ENCODE peak calls at places on chromosome 13, in nine cellular contexts. One of them, this sample, is unnamed.

GRCh38 chr13:97194473-97194872 is 27.7 kb upstream of the MBNL2 start:
- DNase-seq in PC-9: peak
- DNase-seq in HCEC 1CT: peak
- DNase-seq in tibial nerve: no peak
- DNase-seq in GF-D8: no peak
- DNase-seq in KBM-7: no peak
- DNase-seq in activated gamma-delta T cell treated with Interleukin-2 at 50 U/mL for 16 hours: no peak
- DNase-seq in SJCRH30: peak
- DNase-seq in kidney tubule cell: peak
- DNase-seq in this sample: peak

GRCh38 chr13:109790951-109791605 is 4.7 kb upstream of the IRS2 start:
- DNase-seq in PC-9: peak
- DNase-seq in HCEC 1CT: peak
- DNase-seq in tibial nerve: peak
- DNase-seq in GF-D8: peak
- DNase-seq in KBM-7: peak
- DNase-seq in activated gamma-delta T cell treated with Interleukin-2 at 50 U/mL for 16 hours: peak
- DNase-seq in SJCRH30: peak
- DNase-seq in kidney tubule cell: peak
- DNase-seq in this sample: peak

GRCh38 chr13:45779901-45780300 is 71.7 kb downstream of the SIAH3 start:
- DNase-seq in PC-9: no peak
- DNase-seq in HCEC 1CT: no peak
- DNase-seq in tibial nerve: no peak
- DNase-seq in GF-D8: no peak
- DNase-seq in KBM-7: no peak
- DNase-seq in activated gamma-delta T cell treated with Interleukin-2 at 50 U/mL for 16 hours: no peak
- DNase-seq in SJCRH30: no peak
- DNase-seq in kidney tubule cell: no peak
- DNase-seq in this sample: no peak

GRCh38 chr13:26213345-26213744 is 8.8 kb downstream of the RNF6 start:
- DNase-seq in PC-9: no peak
- DNase-seq in HCEC 1CT: no peak
- DNase-seq in tibial nerve: no peak
- DNase-seq in GF-D8: no peak
- DNase-seq in KBM-7: no peak
- DNase-seq in activated gamma-delta T cell treated with Interleukin-2 at 50 U/mL for 16 hours: no peak
- DNase-seq in SJCRH30: no peak
- DNase-seq in kidney tubule cell: no peak
- DNase-seq in this sample: no peak

GRCh38 chr13:112132142-112132541 is 65.2 kb downstream of the SOX1 start:
- DNase-seq in PC-9: no peak
- DNase-seq in HCEC 1CT: no peak
- DNase-seq in tibial nerve: no peak
- DNase-seq in GF-D8: no peak
- DNase-seq in KBM-7: no peak
- DNase-seq in activated gamma-delta T cell treated with Interleukin-2 at 50 U/mL for 16 hours: no peak
- DNase-seq in SJCRH30: no peak
- DNase-seq in kidney tubule cell: no peak
- DNase-seq in this sample: no peak

GRCh38 chr13:86960876-86961275 is 710.3 kb upstream of the SLITRK5 start:
- DNase-seq in PC-9: no peak
- DNase-seq in HCEC 1CT: peak
- DNase-seq in tibial nerve: no peak
- DNase-seq in GF-D8: no peak
- DNase-seq in KBM-7: no peak
- DNase-seq in activated gamma-delta T cell treated with Interleukin-2 at 50 U/mL for 16 hours: no peak
- DNase-seq in SJCRH30: no peak
- DNase-seq in kidney tubule cell: no peak
- DNase-seq in this sample: no peak

GRCh38 chr13:78137404-78138142 is 218.9 kb upstream of the EDNRB start:
- DNase-seq in PC-9: peak
- DNase-seq in HCEC 1CT: peak
- DNase-seq in tibial nerve: peak
- DNase-seq in GF-D8: peak
- DNase-seq in KBM-7: peak
- DNase-seq in activated gamma-delta T cell treated with Interleukin-2 at 50 U/mL for 16 hours: no peak
- DNase-seq in SJCRH30: peak
- DNase-seq in kidney tubule cell: peak
- DNase-seq in this sample: peak

GRCh38 chr13:74191036-74191809 is 57.0 kb upstream of the KLF12 start:
- DNase-seq in PC-9: no peak
- DNase-seq in HCEC 1CT: no peak
- DNase-seq in tibial nerve: no peak
- DNase-seq in GF-D8: no peak
- DNase-seq in KBM-7: no peak
- DNase-seq in activated gamma-delta T cell treated with Interleukin-2 at 50 U/mL for 16 hours: no peak
- DNase-seq in SJCRH30: no peak
- DNase-seq in kidney tubule cell: peak
- DNase-seq in this sample: no peak

GRCh38 chr13:112580211-112580610 is 7.7 kb downstream of the TUBGCP3 start:
- DNase-seq in PC-9: no peak
- DNase-seq in HCEC 1CT: no peak
- DNase-seq in tibial nerve: no peak
- DNase-seq in GF-D8: no peak
- DNase-seq in KBM-7: no peak
- DNase-seq in activated gamma-delta T cell treated with Interleukin-2 at 50 U/mL for 16 hours: no peak
- DNase-seq in SJCRH30: no peak
- DNase-seq in kidney tubule cell: no peak
- DNase-seq in this sample: no peak

GRCh38 chr13:51599444-51600176 is 15.3 kb downstream of the WDFY2 start:
- DNase-seq in PC-9: no peak
- DNase-seq in HCEC 1CT: no peak
- DNase-seq in tibial nerve: no peak
- DNase-seq in GF-D8: peak
- DNase-seq in KBM-7: peak
- DNase-seq in activated gamma-delta T cell treated with Interleukin-2 at 50 U/mL for 16 hours: no peak
- DNase-seq in SJCRH30: no peak
- DNase-seq in kidney tubule cell: no peak
- DNase-seq in this sample: no peak

GRCh38 chr13:93721483-93721882 is 494.9 kb downstream of the GPC6 start:
- DNase-seq in PC-9: no peak
- DNase-seq in HCEC 1CT: no peak
- DNase-seq in tibial nerve: no peak
- DNase-seq in GF-D8: no peak
- DNase-seq in KBM-7: no peak
- DNase-seq in activated gamma-delta T cell treated with Interleukin-2 at 50 U/mL for 16 hours: no peak
- DNase-seq in SJCRH30: peak
- DNase-seq in kidney tubule cell: no peak
- DNase-seq in this sample: no peak

GRCh38 chr13:30319703-30320102 is 12.4 kb upstream of the KATNAL1 start:
- DNase-seq in PC-9: no peak
- DNase-seq in HCEC 1CT: no peak
- DNase-seq in tibial nerve: no peak
- DNase-seq in GF-D8: no peak
- DNase-seq in KBM-7: no peak
- DNase-seq in activated gamma-delta T cell treated with Interleukin-2 at 50 U/mL for 16 hours: no peak
- DNase-seq in SJCRH30: no peak
- DNase-seq in kidney tubule cell: no peak
- DNase-seq in this sample: no peak

GRCh38 chr13:50511877-50512332 is 331.6 kb downstream of the DLEU7 start:
- DNase-seq in PC-9: no peak
- DNase-seq in HCEC 1CT: no peak
- DNase-seq in tibial nerve: no peak
- DNase-seq in GF-D8: peak
- DNase-seq in KBM-7: peak
- DNase-seq in activated gamma-delta T cell treated with Interleukin-2 at 50 U/mL for 16 hours: no peak
- DNase-seq in SJCRH30: no peak
- DNase-seq in kidney tubule cell: no peak
- DNase-seq in this sample: no peak

GRCh38 chr13:109747524-109747923 is 38.9 kb downstream of the IRS2 start:
- DNase-seq in PC-9: no peak
- DNase-seq in HCEC 1CT: no peak
- DNase-seq in tibial nerve: no peak
- DNase-seq in GF-D8: no peak
- DNase-seq in KBM-7: peak
- DNase-seq in activated gamma-delta T cell treated with Interleukin-2 at 50 U/mL for 16 hours: no peak
- DNase-seq in SJCRH30: no peak
- DNase-seq in kidney tubule cell: no peak
- DNase-seq in this sample: no peak

GRCh38 chr13:41658057-41658642 is 200.8 kb downstream of the RGCC start:
- DNase-seq in PC-9: no peak
- DNase-seq in HCEC 1CT: peak
- DNase-seq in tibial nerve: no peak
- DNase-seq in GF-D8: no peak
- DNase-seq in KBM-7: no peak
- DNase-seq in activated gamma-delta T cell treated with Interleukin-2 at 50 U/mL for 16 hours: no peak
- DNase-seq in SJCRH30: no peak
- DNase-seq in kidney tubule cell: no peak
- DNase-seq in this sample: no peak

GRCh38 chr13:90201198-90201597 is 1146.3 kb upstream of the MIR17HG start:
- DNase-seq in PC-9: no peak
- DNase-seq in HCEC 1CT: peak
- DNase-seq in tibial nerve: no peak
- DNase-seq in GF-D8: no peak
- DNase-seq in KBM-7: no peak
- DNase-seq in activated gamma-delta T cell treated with Interleukin-2 at 50 U/mL for 16 hours: no peak
- DNase-seq in SJCRH30: no peak
- DNase-seq in kidney tubule cell: peak
- DNase-seq in this sample: no peak

GRCh38 chr13:33728271-33729037 is 89.5 kb upstream of the RFC3 start:
- DNase-seq in PC-9: no peak
- DNase-seq in HCEC 1CT: peak
- DNase-seq in tibial nerve: peak
- DNase-seq in GF-D8: no peak
- DNase-seq in KBM-7: peak
- DNase-seq in activated gamma-delta T cell treated with Interleukin-2 at 50 U/mL for 16 hours: no peak
- DNase-seq in SJCRH30: peak
- DNase-seq in kidney tubule cell: peak
- DNase-seq in this sample: peak

GRCh38 chr13:41762796-41763195 is 198.1 kb downstream of the VWA8 start:
- DNase-seq in PC-9: no peak
- DNase-seq in HCEC 1CT: no peak
- DNase-seq in tibial nerve: no peak
- DNase-seq in GF-D8: no peak
- DNase-seq in KBM-7: no peak
- DNase-seq in activated gamma-delta T cell treated with Interleukin-2 at 50 U/mL for 16 hours: no peak
- DNase-seq in SJCRH30: no peak
- DNase-seq in kidney tubule cell: no peak
- DNase-seq in this sample: no peak

GRCh38 chr13:102903659-102904407 is 58.0 kb downstream of the ERCC5 start:
- DNase-seq in PC-9: peak
- DNase-seq in HCEC 1CT: peak
- DNase-seq in tibial nerve: no peak
- DNase-seq in GF-D8: no peak
- DNase-seq in KBM-7: peak
- DNase-seq in activated gamma-delta T cell treated with Interleukin-2 at 50 U/mL for 16 hours: no peak
- DNase-seq in SJCRH30: peak
- DNase-seq in kidney tubule cell: peak
- DNase-seq in this sample: no peak

GRCh38 chr13:89959074-89959473 is 1388.4 kb upstream of the MIR17HG start:
- DNase-seq in PC-9: no peak
- DNase-seq in HCEC 1CT: no peak
- DNase-seq in tibial nerve: no peak
- DNase-seq in GF-D8: no peak
- DNase-seq in KBM-7: no peak
- DNase-seq in activated gamma-delta T cell treated with Interleukin-2 at 50 U/mL for 16 hours: no peak
- DNase-seq in SJCRH30: no peak
- DNase-seq in kidney tubule cell: no peak
- DNase-seq in this sample: no peak

GRCh38 chr13:20191902-20192469 is 752 bp downstream of the GJB2 start:
- DNase-seq in PC-9: peak
- DNase-seq in HCEC 1CT: no peak
- DNase-seq in tibial nerve: no peak
- DNase-seq in GF-D8: peak
- DNase-seq in KBM-7: peak
- DNase-seq in activated gamma-delta T cell treated with Interleukin-2 at 50 U/mL for 16 hours: no peak
- DNase-seq in SJCRH30: no peak
- DNase-seq in kidney tubule cell: peak
- DNase-seq in this sample: peak

GRCh38 chr13:42545842-42546241 is 28.1 kb upstream of the TNFSF11 start:
- DNase-seq in PC-9: no peak
- DNase-seq in HCEC 1CT: no peak
- DNase-seq in tibial nerve: no peak
- DNase-seq in GF-D8: no peak
- DNase-seq in KBM-7: no peak
- DNase-seq in activated gamma-delta T cell treated with Interleukin-2 at 50 U/mL for 16 hours: no peak
- DNase-seq in SJCRH30: no peak
- DNase-seq in kidney tubule cell: no peak
- DNase-seq in this sample: no peak

GRCh38 chr13:80979035-80979641 is 638.2 kb upstream of the SPRY2 start:
- DNase-seq in PC-9: peak
- DNase-seq in HCEC 1CT: peak
- DNase-seq in tibial nerve: peak
- DNase-seq in GF-D8: peak
- DNase-seq in KBM-7: peak
- DNase-seq in activated gamma-delta T cell treated with Interleukin-2 at 50 U/mL for 16 hours: peak
- DNase-seq in SJCRH30: peak
- DNase-seq in kidney tubule cell: peak
- DNase-seq in this sample: peak

GRCh38 chr13:39196957-39197644 is 158.8 kb downstream of the NHLRC3 start:
- DNase-seq in PC-9: no peak
- DNase-seq in HCEC 1CT: no peak
- DNase-seq in tibial nerve: no peak
- DNase-seq in GF-D8: no peak
- DNase-seq in KBM-7: no peak
- DNase-seq in activated gamma-delta T cell treated with Interleukin-2 at 50 U/mL for 16 hours: no peak
- DNase-seq in SJCRH30: no peak
- DNase-seq in kidney tubule cell: no peak
- DNase-seq in this sample: no peak

This sample was measured in RCC 7860.